ENCODE peak calls at places on chromosomes 16 and 17, in five cellular contexts. K is IMR-90, J is H9, L is trophoblast cell, B is mesenchymal stem cell. S is an unnamed sample.

GRCh38 chr17:45994228-45994627 is 4.8 kb upstream of the STH start:
- DNase-seq in B (no peak), J (no peak), K (no peak), L (no peak), S (no peak)

GRCh38 chr17:57578608-57578990 is 166.5 kb downstream of the CCDC182 start:
- DNase-seq in J (no peak), K (peak), B (no peak), L (no peak), S (no peak)

GRCh38 chr16:27238591-27238990 is 30.0 kb downstream of the NSMCE1 start:
- DNase-seq in L (no peak), K (no peak), B (no peak), J (no peak), S (no peak)

GRCh38 chr16:53821487-53821886 is 117.5 kb downstream of the FTO start:
- DNase-seq in K (peak), L (peak), B (peak), J (no peak), S (no peak)

GRCh38 chr17:74213897-74214386 is 571 bp downstream of the TTYH2 start:
- DNase-seq in J (no peak), B (no peak), L (no peak), K (no peak), S (no peak)

GRCh38 chr17:48438662-48439061 is 8.6 kb upstream of the SKAP1 start:
- DNase-seq in K (no peak), B (no peak), L (no peak), J (no peak), S (no peak)

GRCh38 chr17:64741924-64742670 is 80.0 kb upstream of the SMURF2 start:
- DNase-seq in B (peak), K (peak), L (no peak), J (no peak), S (no peak)

GRCh38 chr17:30382345-30382744 is 3.6 kb downstream of the CPD start:
- DNase-seq in K (no peak), B (no peak), J (no peak), L (no peak), S (no peak)

GRCh38 chr17:652310-652709 is 62.3 kb downstream of the VPS53 start:
- DNase-seq in K (no peak), B (no peak), L (no peak), J (no peak), S (no peak)

GRCh38 chr17:7445011-7445927 is at the start of gene CHRNB1:
- DNase-seq in K (peak), L (peak), B (peak), J (peak), S (peak)

GRCh38 chr17:77802811-77803220 is 155.7 kb upstream of the TNRC6C start:
- DNase-seq in L (no peak), B (peak), J (peak), K (peak), S (peak)

GRCh38 chr17:61997649-61998048 is 67.4 kb downstream of the MED13 start:
- DNase-seq in L (no peak), B (peak), K (peak), J (no peak), S (no peak)

GRCh38 chr17:31820691-31821435 is 38.2 kb downstream of the COPRS start:
- DNase-seq in B (no peak), K (peak), J (no peak), L (no peak), S (no peak)

GRCh38 chr16:80599466-80599865 is 58.7 kb downstream of the DYNLRB2 start:
- DNase-seq in L (peak), K (peak), J (no peak), B (no peak), S (no peak)

GRCh38 chr16:2450535-2450934 is 9.4 kb upstream of the TEDC2 start:
- DNase-seq in B (no peak), J (no peak), L (peak), K (no peak), S (no peak)

GRCh38 chr16:25012525-25012991 is 2.6 kb downstream of the ARHGAP17 start:
- DNase-seq in J (no peak), L (peak), K (peak), B (peak), S (no peak)

GRCh38 chr16:19502395-19503131 is 19.3 kb downstream of the GDE1 start:
- DNase-seq in L (peak), B (peak), J (peak), K (peak), S (peak)

GRCh38 chr16:13919330-13919682 is 648 bp upstream of the ERCC4 start:
- DNase-seq in B (peak), J (no peak), L (no peak), K (peak), S (no peak)

GRCh38 chr16:80569440-80570105 is 28.8 kb downstream of the DYNLRB2 start:
- DNase-seq in K (peak), L (no peak), B (no peak), J (no peak), S (no peak)

GRCh38 chr16:80948886-80949502 is 57.7 kb downstream of the CMC2 start:
- DNase-seq in B (no peak), L (peak), J (peak), K (peak), S (peak)

GRCh38 chr17:46197526-46197925 is 4.3 kb upstream of the KANSL1 start:
- DNase-seq in B (no peak), L (no peak), K (no peak), J (no peak), S (no peak)

GRCh38 chr17:35286120-35286781 is 43.4 kb downstream of the SLFN5 start:
- DNase-seq in B (no peak), K (peak), J (no peak), L (no peak), S (no peak)

GRCh38 chr16:55955439-55955838 is 80.3 kb upstream of the CES5A start:
- DNase-seq in L (no peak), J (no peak), B (no peak), K (no peak), S (no peak)

GRCh38 chr17:76820039-76820438 is 48.2 kb upstream of the MGAT5B start:
- DNase-seq in L (no peak), B (no peak), J (no peak), K (no peak), S (no peak)

GRCh38 chr17:31679667-31680066 is 179.4 kb downstream of the COPRS start:
- DNase-seq in L (no peak), J (no peak), K (no peak), B (no peak), S (no peak)

GRCh38 chr17:43324205-43324893 is 74.4 kb upstream of the ARL4D start:
- DNase-seq in J (peak), B (peak), L (peak), K (no peak), S (no peak)

GRCh38 chr16:22207715-22208360 is 1.8 kb downstream of the EEF2K start:
- DNase-seq in L (no peak), B (no peak), K (no peak), J (no peak), S (no peak)

GRCh38 chr16:22205577-22206012 is 483 bp upstream of the EEF2K start:
- DNase-seq in K (no peak), B (no peak), J (no peak), L (no peak), S (no peak)

GRCh38 chr16:22206847-22207714 is 1.0 kb downstream of the EEF2K start:
- DNase-seq in K (peak), L (peak), J (peak), B (peak), S (no peak)

GRCh38 chr16:22204091-22204655 is 1.9 kb upstream of the EEF2K start:
- DNase-seq in L (no peak), B (no peak), J (no peak), K (no peak), S (no peak)

GRCh38 chr16:22206013-22206846 is at the start of gene EEF2K:
- DNase-seq in K (peak), L (peak), B (peak), J (peak), S (peak)
- H4K91ac ChIP-seq in K (peak), L (peak), B (peak), J (no peak), S (no peak)

DNA sequence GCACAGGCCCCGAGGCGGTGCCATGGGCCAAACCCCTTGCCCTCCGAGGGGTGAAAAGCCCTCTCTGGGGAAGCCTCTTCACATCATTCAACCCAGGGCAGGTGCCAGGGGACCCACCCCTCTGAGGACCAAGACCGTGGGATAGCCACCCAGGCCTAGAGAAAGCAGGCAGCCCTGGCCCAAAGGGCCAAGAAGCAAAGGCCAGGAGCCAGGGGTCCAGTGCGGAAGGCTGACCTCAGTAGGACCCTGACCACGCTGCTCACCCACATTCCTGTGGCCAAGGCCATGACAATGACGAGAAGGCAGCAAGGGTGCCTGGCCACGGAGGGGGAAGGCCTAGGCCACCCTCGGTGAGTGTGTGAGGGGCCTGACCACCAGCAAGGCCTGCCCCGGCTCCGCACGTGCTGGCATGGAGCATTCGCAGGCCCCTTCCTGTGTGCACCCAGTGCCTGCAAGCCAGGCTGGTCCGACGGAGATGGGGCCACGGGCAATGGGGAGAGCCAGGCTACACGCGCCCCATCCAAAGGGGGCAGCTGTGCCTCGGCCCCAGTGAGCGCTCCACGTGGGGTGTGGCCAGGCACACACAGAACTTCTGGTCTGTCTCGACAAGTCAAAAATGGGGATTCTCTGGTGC is 24.5 kb upstream of the RASD1 start:
- DNase-seq in J (no peak), B (no peak), K (no peak), L (no peak), S (no peak)
- H4K8ac ChIP-seq in J (no peak), B (no peak), K (no peak), L (no peak), S (no peak)

GRCh38 chr17:1724351-1724868 is at the start of gene WDR81:
- DNase-seq in J (peak), K (peak), B (peak), L (peak), S (peak)
- H3K23ac ChIP-seq in J (no peak), K (peak), B (no peak), L (no peak), S (peak)

DNA sequence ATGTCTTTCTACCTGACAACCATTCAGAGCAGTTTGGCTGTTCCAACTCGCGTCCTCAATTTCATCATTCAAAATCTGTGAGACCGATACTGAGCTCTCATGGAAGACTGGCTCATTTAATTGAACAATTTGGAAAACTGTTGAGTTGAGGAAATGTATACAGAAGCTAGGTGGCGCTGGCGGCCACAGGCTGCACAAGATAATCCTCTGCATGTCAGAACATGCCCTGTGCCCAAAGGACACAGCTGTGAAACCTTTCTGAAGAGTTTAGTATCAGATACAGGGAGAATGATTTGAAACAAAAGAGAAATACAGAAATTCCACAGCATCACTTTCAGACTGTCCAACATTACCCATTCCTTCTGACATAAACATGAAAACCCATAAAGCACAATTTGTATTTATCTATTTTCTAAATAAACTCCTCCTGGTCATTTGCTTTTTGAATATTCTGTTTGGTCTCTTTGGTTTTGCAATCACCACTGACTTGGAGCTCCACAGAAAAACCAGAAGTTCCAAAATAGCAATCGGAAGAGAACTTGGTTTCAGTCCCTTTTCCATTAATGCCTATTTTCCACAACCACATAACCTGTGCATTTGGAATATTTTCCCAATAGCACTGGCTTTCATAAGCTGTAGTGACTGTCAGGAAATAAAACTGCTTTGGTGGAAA is 192.8 kb downstream of the MAP2K6 start:
- DNase-seq in L (peak), J (peak), B (peak), K (peak), S (peak)
- H4K91ac ChIP-seq in L (no peak), J (no peak), B (no peak), K (peak), S (no peak)

GRCh38 chr17:69447726-69448125 is 33.2 kb downstream of the MAP2K6 start:
- DNase-seq in B (no peak), L (no peak), K (no peak), J (no peak), S (no peak)
- H4K8ac ChIP-seq in B (peak), L (no peak), K (no peak), J (no peak), S (no peak)

GRCh38 chr16:66378739-66379570 is 12.5 kb downstream of the CDH5 start:
- DNase-seq in B (peak), L (peak), J (no peak), K (no peak), S (no peak)
- H3K23ac ChIP-seq in B (no peak), L (no peak), J (no peak), K (no peak), S (no peak)

GRCh38 chr17:19460695-19461094 is 49.7 kb downstream of the RNF112 start:
- DNase-seq in L (no peak), K (no peak), J (peak), B (no peak), S (no peak)
- H4K91ac ChIP-seq in L (no peak), K (no peak), J (no peak), B (no peak), S (no peak)

DNA sequence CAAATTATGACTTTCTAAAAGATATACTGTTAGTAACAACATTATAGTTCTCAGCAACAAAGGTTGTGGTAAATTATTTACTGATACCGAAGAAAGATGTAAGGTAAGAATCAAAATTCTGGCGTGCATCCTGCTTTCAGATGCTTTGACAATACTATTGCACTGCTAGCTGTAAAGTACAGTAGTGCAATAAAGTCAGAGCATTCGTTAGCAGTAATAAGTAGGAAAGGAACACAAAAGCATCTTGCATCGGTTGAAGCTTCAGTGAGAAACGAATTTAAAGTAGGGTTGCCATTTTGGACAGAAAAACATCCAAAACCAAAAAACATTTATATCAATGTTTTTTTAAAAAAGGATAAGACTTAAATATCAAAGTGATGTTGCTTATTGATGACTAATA is 4.0 kb downstream of the SKA2 start:
- DNase-seq in L (no peak), B (no peak), J (no peak), K (peak), S (no peak)
- H4K8ac ChIP-seq in L (no peak), B (no peak), J (no peak), K (peak), S (no peak)

S was measured in neuronal stem cell.